ENCODE peak calls at places on chromosome 14, in four cellular contexts. Z, U, D and X are unnamed samples.

GRCh38 chr14:103204852-103205540 is 81.7 kb downstream of the TNFAIP2 start:
- DNase-seq in Z (peak; percentile 73), U (no peak), D (no peak), X (peak; percentile 36)

GRCh38 chr14:78405071-78405856 is 235.1 kb downstream of the NRXN3 start:
- DNase-seq in Z (no peak), U (no peak), D (no peak), X (no peak)

GRCh38 chr14:75205586-75205985 is 29.2 kb upstream of the TMED10 start:
- DNase-seq in Z (no peak), U (no peak), D (no peak), X (no peak)

GRCh38 chr14:104429291-104429861 is 150.2 kb upstream of the C14orf180 start:
- DNase-seq in Z (no peak), U (no peak), D (no peak), X (no peak)

GRCh38 chr14:32933943-32934890 is 4.5 kb upstream of the NPAS3 start:
- DNase-seq in Z (no peak), U (peak; percentile 82), D (no peak), X (peak; percentile 30)

GRCh38 chr14:98269533-98269932 is 1002.5 kb downstream of the BCL11B start:
- DNase-seq in Z (no peak), U (no peak), D (no peak), X (no peak)

GRCh38 chr14:105146181-105146975 is 22.2 kb downstream of the JAG2 start:
- DNase-seq in Z (no peak), U (peak; percentile 46), D (no peak), X (no peak)

GRCh38 chr14:86481105-86481504 is 951.2 kb downstream of the FLRT2 start:
- DNase-seq in Z (no peak), U (no peak), D (no peak), X (no peak)

GRCh38 chr14:31936100-31936499 is 141.0 kb upstream of the ARHGAP5 start:
- DNase-seq in Z (no peak), U (no peak), D (no peak), X (no peak)

GRCh38 chr14:71362920-71363584 is 455.8 kb downstream of the PCNX1 start:
- DNase-seq in Z (no peak), U (no peak), D (no peak), X (no peak)

GRCh38 chr14:85528080-85528881 is 1.7 kb upstream of the FLRT2 start:
- DNase-seq in Z (no peak), U (peak; percentile 74), D (peak; percentile 87), X (peak; percentile 53)

GRCh38 chr14:76995279-76996035 is 33.1 kb downstream of the IRF2BPL start:
- DNase-seq in Z (no peak), U (peak; percentile 71), D (no peak), X (no peak)

GRCh38 chr14:99675951-99676350 is 8.1 kb upstream of the CYP46A1 start:
- DNase-seq in Z (no peak), U (no peak), D (no peak), X (no peak)

GRCh38 chr14:92351750-92352149 is 28.8 kb downstream of the SLC24A4 start:
- DNase-seq in Z (no peak), U (no peak), D (no peak), X (no peak)

GRCh38 chr14:42469637-42470426 is 863.2 kb downstream of the LRFN5 start:
- DNase-seq in Z (no peak), U (no peak), D (peak; percentile 17), X (no peak)

GRCh38 chr14:48584031-48584430 is 908.6 kb upstream of the MDGA2 start:
- DNase-seq in Z (no peak), U (no peak), D (no peak), X (no peak)

GRCh38 chr14:94180655-94181271 is 6.6 kb downstream of the PPP4R4 start:
- DNase-seq in Z (peak; percentile 12), U (no peak), D (peak; percentile 89), X (no peak)

GRCh38 chr14:99586761-99587462 is 17.1 kb downstream of the CCDC85C start:
- DNase-seq in Z (no peak), U (no peak), D (no peak), X (no peak)